ENCODE peak calls at places on chromosomes 11 and 22, in four cellular contexts. X is adrenal gland, U is left lung, D is endodermal cell. V is an unnamed sample. For H3K4me1, the result is how much of the 10 kb centered on the place peaks cover.

GRCh38 chr22:20630873-20631617 is 123.6 kb downstream of the MED15 start:
- DNase-seq in X (no peak), U (no peak), D (no peak), V (no peak)

GRCh38 chr11:127590319-127590718 is 589.7 kb upstream of the KIRREL3 start:
- DNase-seq in X (no peak), U (no peak), D (no peak), V (no peak)

GRCh38 chr11:11141019-11141418 is 212.0 kb downstream of the CSNK2A3 start:
- DNase-seq in X (no peak), U (no peak), D (no peak), V (no peak)

GRCh38 chr11:133930767-133931448 is 25.9 kb downstream of the IGSF9B start:
- DNase-seq in X (no peak), U (peak), D (peak), V (peak)

GRCh38 chr11:125350206-125351044 is 145.6 kb downstream of the FEZ1 start:
- DNase-seq in X (no peak), U (peak), D (peak), V (no peak)

GRCh38 chr22:27270818-27271510 is 530.6 kb downstream of the MN1 start:
- DNase-seq in X (no peak), U (no peak), D (no peak), V (peak)

GRCh38 chr11:90809581-90809980 is 586.7 kb upstream of the CHORDC1 start:
- DNase-seq in X (no peak), U (peak), D (no peak), V (no peak)

GRCh38 chr11:129695543-129696308 is 119.9 kb upstream of the TMEM45B start:
- DNase-seq in X (peak), U (peak), D (peak), V (peak)

GRCh38 chr11:61120865-61121831 is 18.9 kb downstream of the CD5 start:
- DNase-seq in X (peak), U (no peak), D (no peak), V (no peak)

GRCh38 chr11:94858012-94858705 is 90.0 kb downstream of the AMOTL1 start:
- DNase-seq in X (no peak), U (no peak), D (no peak), V (no peak)

GRCh38 chr22:37472418-37473006 is 13.7 kb downstream of the MFNG start:
- DNase-seq in X (no peak), U (peak), D (peak), V (peak)

GRCh38 chr22:41380993-41381328 is 781 bp upstream of the TEF start:
- DNase-seq in X (peak), U (no peak), D (no peak), V (no peak)

GRCh38 chr11:1936781-1937615 is 10.1 kb upstream of the MRPL23 start:
- DNase-seq in X (no peak), U (peak), D (no peak), V (no peak)

GRCh38 chr11:59187587-59187986 is 15.7 kb downstream of the DTX4 start:
- DNase-seq in X (peak), U (peak), D (no peak), V (no peak)

GRCh38 chr11:13984616-13985474 is 22.3 kb downstream of the SPON1 start:
- DNase-seq in X (no peak), U (no peak), D (no peak), V (no peak)

GRCh38 chr11:19915808-19916207 is 203.2 kb downstream of the NAV2 start:
- DNase-seq in X (no peak), U (no peak), D (no peak), V (no peak)
- H3K4me1 ChIP-seq in X (under half), U (under half), D (under half), V (under half)

GRCh38 chr11:96113100-96113710 is 189.3 kb upstream of the MTMR2 start:
- DNase-seq in X (no peak), U (no peak), D (no peak), V (no peak)
- H3K4me1 ChIP-seq in X (under half), U (under half), D (under half), V (under half)

DNA sequence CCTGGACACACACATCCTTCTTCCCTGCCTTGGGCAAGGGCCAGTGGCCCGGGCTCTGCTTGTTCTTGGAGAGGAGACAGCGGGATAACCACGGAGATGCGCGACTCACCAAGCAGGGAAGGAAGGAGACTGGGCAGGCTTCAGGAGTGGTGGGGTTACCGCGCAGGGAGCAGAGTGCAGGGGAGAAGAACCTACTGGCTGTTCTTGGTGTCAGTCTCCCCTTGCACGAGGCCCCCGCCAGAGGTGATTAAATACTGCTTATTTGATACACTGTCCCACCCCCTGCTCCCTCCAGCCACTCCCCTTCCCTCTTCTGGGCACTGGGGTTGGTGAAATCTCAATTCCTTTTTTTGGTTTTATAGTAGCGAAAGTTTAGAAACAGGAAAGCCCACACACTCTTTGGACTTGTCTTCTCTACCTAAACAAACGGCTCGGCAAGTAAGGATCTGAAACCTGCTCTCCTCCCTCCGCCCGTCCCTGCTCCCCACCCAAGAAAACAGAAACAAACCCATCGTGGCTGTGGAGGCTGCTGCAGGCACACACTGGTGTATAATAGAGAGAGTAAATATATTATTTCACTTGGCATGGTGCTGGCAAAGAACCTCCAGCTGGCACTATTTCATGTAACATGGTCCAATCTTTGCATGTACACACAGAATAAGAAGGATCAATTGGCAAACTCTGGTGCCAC is 10.8 kb downstream of the LARGE2 start:
- DNase-seq in X (peak), U (peak), D (no peak), V (no peak)
- H3K4me1 ChIP-seq in X (under half), U (under half), D (under half), V (under half)

GRCh38 chr11:15976433-15977045 is 379.8 kb downstream of the SOX6 start:
- DNase-seq in X (no peak), U (no peak), D (no peak), V (no peak)

GRCh38 chr11:15977116-15977515 is 379.2 kb downstream of the SOX6 start:
- DNase-seq in X (no peak), U (no peak), D (no peak), V (no peak)

GRCh38 chr11:15985127-15985862 is 371.1 kb downstream of the SOX6 start:
- DNase-seq in X (no peak), U (no peak), D (no peak), V (no peak)

GRCh38 chr11:15985863-15986139 is 370.5 kb downstream of the SOX6 start:
- DNase-seq in X (no peak), U (no peak), D (no peak), V (no peak)

DNA sequence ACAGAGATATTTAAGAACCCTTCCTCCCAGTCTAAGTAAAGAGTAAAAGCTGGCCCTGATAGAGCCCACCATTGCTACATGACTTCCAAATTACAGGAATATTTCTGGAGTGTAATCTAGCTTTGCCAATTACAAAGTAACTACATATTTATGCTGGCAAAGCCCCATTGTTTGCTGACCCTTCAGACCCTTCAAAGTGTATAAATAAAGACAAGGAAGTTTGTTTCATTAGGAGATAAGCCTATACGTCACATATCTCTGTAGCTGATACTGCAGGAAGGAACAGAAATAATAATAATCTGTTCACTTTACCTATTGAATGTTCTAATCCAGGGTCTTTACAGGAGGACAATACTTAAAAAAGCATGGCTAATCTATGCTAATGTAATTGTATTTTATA is 375.1 kb downstream of the SOX6 start:
- DNase-seq in X (no peak), U (no peak), D (no peak), V (no peak)
- H3K4me1 ChIP-seq in X (under half), U (under half), D (under half), V (under half)

GRCh38 chr11:9099617-9100016 is 8.2 kb upstream of the SCUBE2 start:
- DNase-seq in X (no peak), U (no peak), D (no peak), V (no peak)
- H3K4me1 ChIP-seq in X (under half), U (under half), D (under half), V (under half)

GRCh38 chr11:69292221-69292648 is 1.7 kb upstream of the MYEOV start:
- DNase-seq in X (no peak), U (peak), D (peak), V (peak)
- H3K4me1 ChIP-seq in X (under half), U (half or more), D (under half), V (under half)

GRCh38 chr11:120122921-120123683 is 14.8 kb downstream of the TRIM29 start:
- DNase-seq in X (no peak), U (peak), D (no peak), V (no peak)

GRCh38 chr11:120120805-120121335 is 17.0 kb downstream of the TRIM29 start:
- DNase-seq in X (no peak), U (peak), D (no peak), V (no peak)

GRCh38 chr11:120121914-120122473 is 15.9 kb downstream of the TRIM29 start:
- DNase-seq in X (no peak), U (peak), D (no peak), V (peak)

GRCh38 chr11:120119121-120119520 is 18.8 kb downstream of the TRIM29 start:
- DNase-seq in X (no peak), U (peak), D (no peak), V (no peak)

DNA sequence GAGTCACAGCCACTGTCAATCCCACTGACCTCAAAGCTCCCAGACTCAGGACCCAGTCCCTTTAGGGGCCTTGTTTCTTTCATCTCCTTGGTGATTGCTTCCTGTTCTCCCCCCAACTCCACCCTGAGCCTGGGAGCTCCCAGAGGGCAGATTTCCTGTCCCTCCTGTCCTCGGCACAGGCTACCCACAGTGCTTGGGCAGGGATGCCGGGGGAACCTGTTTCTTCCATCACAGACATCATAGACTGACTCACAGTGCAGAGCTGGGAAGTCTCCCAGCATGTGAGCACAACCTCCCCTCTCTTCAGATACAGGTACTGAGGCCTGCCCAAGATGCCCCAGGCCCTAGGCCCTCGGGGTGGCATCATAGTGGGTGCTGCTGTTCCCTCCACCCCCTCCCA is 16.6 kb downstream of the TRIM29 start:
- DNase-seq in X (no peak), U (peak), D (no peak), V (no peak)
- H3K4me1 ChIP-seq in X (under half), U (under half), D (under half), V (under half)

GRCh38 chr22:32307617-32308016 is 50.0 kb upstream of the RFPL3 start:
- DNase-seq in X (no peak), U (no peak), D (no peak), V (no peak)
- H3K4me1 ChIP-seq in X (under half), U (under half), D (under half), V (under half)

GRCh38 chr11:17163296-17163695 is 44.5 kb downstream of the PIK3C2A start:
- DNase-seq in X (no peak), U (no peak), D (no peak), V (no peak)
- H3K4me1 ChIP-seq in X (under half), U (half or more), D (under half), V (under half)